ENCODE peak calls at places on chromosomes 16 and 17, in ten cellular contexts. I is GM06990; S is stomach; Q is BJ; U is cardiac fibroblast; A is AG09309; W is mucosa of descending colon; R is effector memory CD4-positive, alpha-beta T cell; N is GM23338; C is prostate gland. D is an unnamed sample.

GRCh38 chr16:72646615-72647014 is 401.3 kb downstream of the ZFHX3 start:
- DNase-seq in I (no peak), S (no peak), Q (no peak), U (no peak), A (no peak), W (no peak), R (no peak), N (no peak), C (no peak), D (no peak)

GRCh38 chr16:21684199-21684598 is 20.4 kb downstream of the OTOA start:
- DNase-seq in I (no peak), S (no peak), Q (no peak), U (no peak), A (no peak), W (peak), R (peak), N (peak), C (peak), D (peak)

GRCh38 chr16:9090101-9090959 is 1.1 kb upstream of the HAPSTR1 start:
- DNase-seq in I (peak), S (peak), Q (no peak), U (no peak), A (no peak), W (peak), R (peak), N (peak), C (peak), D (peak)

GRCh38 chr16:80142940-80143339 is 397.9 kb upstream of the DYNLRB2 start:
- DNase-seq in I (no peak), S (no peak), Q (no peak), U (no peak), A (no peak), W (no peak), R (no peak), N (no peak), C (no peak), D (no peak)

GRCh38 chr17:62703269-62703775 is 75.9 kb downstream of the MRC2 start:
- DNase-seq in I (no peak), S (peak), Q (no peak), U (no peak), A (no peak), W (no peak), R (no peak), N (no peak), C (no peak), D (no peak)

GRCh38 chr16:11258553-11259287 is 2.7 kb upstream of the SOCS1 start:
- DNase-seq in I (peak), S (peak), Q (no peak), U (peak), A (no peak), W (peak), R (peak), N (no peak), C (no peak), D (peak)

GRCh38 chr17:79201536-79202227 is 127.1 kb downstream of the ENGASE start:
- DNase-seq in I (no peak), S (no peak), Q (no peak), U (no peak), A (no peak), W (no peak), R (no peak), N (no peak), C (no peak), D (no peak)

GRCh38 chr17:50913120-50913519 is 47.0 kb upstream of the TOB1 start:
- DNase-seq in I (no peak), S (no peak), Q (no peak), U (no peak), A (no peak), W (no peak), R (no peak), N (no peak), C (no peak), D (no peak)

GRCh38 chr17:66541461-66542182 is 239.2 kb downstream of the PRKCA start:
- DNase-seq in I (peak), S (no peak), Q (peak), U (peak), A (peak), W (no peak), R (no peak), N (no peak), C (no peak), D (peak)

GRCh38 chr17:28204751-28205150 is 114.2 kb upstream of the TMEM97 start:
- DNase-seq in I (no peak), S (no peak), Q (no peak), U (no peak), A (no peak), W (no peak), R (no peak), N (no peak), C (no peak), D (no peak)

GRCh38 chr17:34609210-34609609 is 29.8 kb downstream of the TMEM132E start:
- DNase-seq in I (no peak), S (no peak), Q (no peak), U (no peak), A (no peak), W (no peak), R (no peak), N (no peak), C (no peak), D (no peak)

GRCh38 chr16:31094424-31095120 is at the start of gene VKORC1:
- DNase-seq in I (peak), S (peak), Q (peak), U (peak), A (peak), W (peak), R (peak), N (peak), C (peak), D (peak)

GRCh38 chr17:75514299-75515228 is 773 bp downstream of the CASKIN2 start:
- DNase-seq in I (no peak), S (no peak), Q (no peak), U (no peak), A (no peak), W (peak), R (no peak), N (peak), C (peak), D (no peak)

DNA sequence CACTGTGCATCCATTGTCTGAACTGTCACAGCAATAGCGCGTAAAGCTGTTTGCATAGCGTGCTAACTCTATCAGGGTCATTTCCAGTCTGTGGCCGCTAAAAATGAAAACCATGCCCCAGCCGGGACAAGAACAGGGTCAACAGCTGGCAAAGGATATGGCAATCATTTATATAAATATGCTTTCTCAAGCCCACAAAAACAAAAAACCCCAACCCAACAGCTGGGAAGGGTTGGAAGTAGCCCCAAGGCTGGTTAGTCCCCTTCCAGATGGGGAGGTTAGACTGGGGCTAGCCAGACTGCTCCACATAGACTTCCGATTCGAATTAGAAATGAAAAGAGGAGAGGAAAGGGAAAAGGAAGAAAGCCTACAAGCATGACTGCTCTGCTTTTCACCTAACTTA is 203.3 kb upstream of the TBX2 start:
- DNase-seq in I (no peak), S (no peak), Q (no peak), U (no peak), A (no peak), W (no peak), R (no peak), N (no peak), C (no peak), D (no peak)
- H3K4me3 ChIP-seq in I (no peak), S (no peak), Q (no peak), U (no peak), A (no peak), W (no peak), R (no peak), N (no peak), C (no peak), D (no peak)

GRCh38 chr16:23836078-23836403 is 258 bp downstream of the PRKCB start:
- DNase-seq in I (no peak), S (no peak), Q (no peak), U (no peak), A (no peak), W (no peak), R (no peak), N (no peak), C (no peak), D (no peak)
- H3K4me3 ChIP-seq in I (peak), S (peak), Q (no peak), U (no peak), A (no peak), W (peak), R (peak), N (peak), C (peak), D (peak)

DNA sequence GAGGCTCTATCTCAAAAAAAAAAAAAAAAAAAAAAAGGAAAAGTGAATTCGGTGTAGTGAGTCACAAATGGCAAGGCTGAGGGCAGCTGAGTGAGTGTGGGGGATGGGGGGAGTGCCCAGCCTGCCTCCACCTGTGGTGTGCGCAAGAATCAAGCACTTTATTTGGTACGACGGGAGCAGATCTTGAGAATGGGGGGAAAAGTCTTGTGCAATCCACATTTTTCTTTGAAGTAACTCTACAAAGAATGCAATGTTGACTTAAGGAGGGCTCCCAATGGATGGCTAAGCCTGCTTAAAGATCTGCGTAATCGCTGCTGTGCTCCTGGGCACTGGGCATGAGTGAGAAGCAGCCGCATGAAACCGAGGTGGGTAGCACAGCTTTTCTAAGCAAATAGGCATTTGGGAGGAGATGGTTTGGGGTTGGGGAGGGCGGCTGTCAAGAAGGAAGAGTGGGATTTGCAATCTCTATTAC is 28.2 kb downstream of the ATP2C2 start:
- DNase-seq in I (no peak), S (no peak), Q (no peak), U (no peak), A (no peak), W (no peak), R (no peak), N (peak), C (peak), D (no peak)
- H3K4me3 ChIP-seq in I (no peak), S (no peak), Q (no peak), U (no peak), A (no peak), W (no peak), R (no peak), N (no peak), C (no peak), D (no peak)

DNA sequence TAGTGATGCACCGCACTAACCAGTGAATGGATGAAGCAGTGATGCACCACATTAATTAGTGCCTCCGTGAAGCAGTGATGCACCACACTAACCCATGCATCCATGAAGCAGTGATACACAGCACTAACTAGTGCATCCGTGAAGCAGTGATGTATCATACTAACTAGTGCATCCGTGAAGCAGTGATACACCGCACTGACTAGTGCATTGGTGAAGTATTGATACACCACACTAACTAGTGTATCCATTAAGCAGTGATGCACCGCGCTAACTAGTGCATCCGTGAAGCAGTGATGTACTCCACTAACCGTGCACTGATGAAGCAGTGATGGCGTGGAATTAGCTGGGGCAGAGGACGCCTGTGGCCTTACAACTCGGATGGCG is 80.6 kb upstream of the NKD1 start:
- DNase-seq in I (no peak), S (no peak), Q (no peak), U (no peak), A (no peak), W (no peak), R (no peak), N (no peak), C (no peak), D (no peak)
- H3K4me3 ChIP-seq in I (no peak), S (peak), Q (no peak), U (no peak), A (no peak), W (no peak), R (peak), N (peak), C (peak), D (peak)

DNA sequence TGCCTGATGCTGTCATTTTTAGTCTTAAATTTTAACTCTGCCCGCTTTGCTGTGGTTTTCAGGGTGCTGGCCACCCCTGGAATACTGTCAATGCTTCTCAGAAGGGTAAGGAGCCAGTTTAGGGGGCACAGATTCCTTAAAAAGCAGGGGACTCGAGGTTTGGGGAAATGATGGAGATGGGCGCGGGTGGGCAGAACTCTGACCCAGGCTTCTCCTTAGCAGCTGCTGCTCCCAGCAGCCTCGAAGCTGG is 23.7 kb downstream of the STAT5A start:
- DNase-seq in I (no peak), S (no peak), Q (no peak), U (no peak), A (no peak), W (no peak), R (no peak), N (no peak), C (no peak), D (no peak)
- H3K4me3 ChIP-seq in I (no peak), S (no peak), Q (no peak), U (no peak), A (no peak), W (no peak), R (no peak), N (peak), C (no peak), D (no peak)

GRCh38 chr17:15263206-15263579 is 1.9 kb downstream of the PMP22 start:
- DNase-seq in I (no peak), S (peak), Q (peak), U (peak), A (peak), W (peak), R (no peak), N (peak), C (peak), D (peak)
- H3K4me3 ChIP-seq in I (no peak), S (peak), Q (peak), U (peak), A (peak), W (no peak), R (no peak), N (peak), C (peak), D (peak)

GRCh38 chr17:7392696-7393612 is 1.4 kb downstream of the PLSCR3 start:
- DNase-seq in I (no peak), S (no peak), Q (no peak), U (no peak), A (no peak), W (no peak), R (no peak), N (peak), C (no peak), D (no peak)
- H3K4me3 ChIP-seq in I (peak), S (peak), Q (peak), U (peak), A (peak), W (no peak), R (peak), N (peak), C (peak), D (peak)

GRCh38 chr17:76710863-76711611 is at the start of gene MXRA7:
- DNase-seq in I (peak), S (peak), Q (no peak), U (peak), A (no peak), W (peak), R (peak), N (peak), C (peak), D (peak)

GRCh38 chr17:76707985-76708807 is 2.6 kb downstream of the MXRA7 start:
- DNase-seq in I (no peak), S (no peak), Q (no peak), U (peak), A (no peak), W (no peak), R (no peak), N (peak), C (no peak), D (no peak)

GRCh38 chr17:76713765-76714164 is 3.0 kb upstream of the MXRA7 start:
- DNase-seq in I (no peak), S (no peak), Q (no peak), U (no peak), A (no peak), W (no peak), R (no peak), N (no peak), C (no peak), D (no peak)

GRCh38 chr17:76706817-76707216 is 3.9 kb downstream of the MXRA7 start:
- DNase-seq in I (no peak), S (no peak), Q (no peak), U (no peak), A (no peak), W (no peak), R (no peak), N (no peak), C (no peak), D (no peak)

DNA sequence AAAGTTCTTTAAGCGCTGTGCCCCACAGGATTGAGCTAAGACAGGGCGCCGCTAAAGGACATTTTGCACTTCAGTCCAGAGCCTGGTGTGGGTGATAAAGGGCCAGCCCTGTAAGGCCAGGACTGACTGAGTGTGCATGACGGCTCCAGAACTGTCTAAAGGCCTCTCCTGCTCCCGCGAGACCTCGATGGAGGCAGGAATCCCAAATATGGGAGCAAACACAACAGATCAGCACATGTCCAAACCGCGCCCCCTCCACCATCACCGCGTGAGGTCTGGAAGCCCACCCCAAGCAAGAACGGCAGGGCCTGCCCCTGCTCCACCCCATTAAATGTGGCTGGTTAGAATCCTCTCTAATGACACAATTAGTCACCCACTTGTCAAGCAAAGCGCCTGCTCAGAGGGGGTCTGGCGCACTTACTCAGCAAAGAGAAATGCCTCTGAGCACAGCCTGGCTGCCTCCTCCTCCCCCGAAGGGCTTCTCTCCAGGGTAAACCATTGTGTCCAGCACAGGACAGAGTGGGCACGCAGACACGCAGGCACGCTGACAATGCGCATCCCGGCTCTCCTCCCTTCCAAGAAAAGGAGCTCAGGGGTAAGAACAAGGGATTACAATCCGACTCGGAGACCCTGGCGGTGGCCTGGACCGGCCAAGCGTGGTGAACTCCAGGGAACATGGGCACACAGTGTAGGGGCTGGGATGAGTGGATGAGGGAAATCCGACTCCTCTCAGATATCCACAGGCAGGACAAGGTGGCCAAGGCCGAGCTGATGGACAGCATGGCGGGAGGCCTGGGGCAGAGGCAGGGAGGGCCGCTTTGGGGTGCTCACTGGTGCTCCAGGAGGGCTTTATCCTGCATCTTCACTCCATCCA is 1.5 kb downstream of the MXRA7 start:
- DNase-seq in I (no peak), S (peak), Q (peak), U (peak), A (peak), W (peak), R (no peak), N (peak), C (peak), D (peak)
- H3K4me3 ChIP-seq in I (no peak), S (peak), Q (peak), U (peak), A (peak), W (no peak), R (no peak), N (peak), C (peak), D (peak)

DNA sequence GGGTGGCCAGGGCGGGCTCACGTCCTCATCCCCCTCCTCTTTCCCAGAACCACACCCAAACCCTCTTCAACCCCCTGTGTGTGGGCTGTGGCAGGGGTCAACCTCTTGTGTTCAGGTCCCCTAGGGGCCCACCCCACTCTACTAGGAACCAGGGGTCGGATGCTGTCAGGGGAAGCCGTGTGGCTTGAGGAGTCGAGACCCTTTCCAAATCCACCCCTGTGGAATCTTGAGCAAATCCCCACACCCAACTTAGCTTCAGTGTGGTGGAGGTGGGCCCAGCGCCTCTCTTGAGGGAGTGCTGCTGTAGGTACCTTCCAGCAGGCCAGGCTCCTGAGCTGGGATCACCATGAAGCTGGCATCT is 121.5 kb downstream of the MRM1 start:
- DNase-seq in I (no peak), S (no peak), Q (no peak), U (no peak), A (no peak), W (no peak), R (no peak), N (no peak), C (no peak), D (no peak)
- H3K4me3 ChIP-seq in I (peak), S (peak), Q (no peak), U (no peak), A (no peak), W (no peak), R (peak), N (peak), C (peak), D (no peak)

D was measured in colonic mucosa.